ENCODE peak calls at places on chromosomes 11 and 22, in seven cellular contexts. G, S, H, J, R, N and O are unnamed samples.

GRCh38 chr11:91694331-91694730 is 530.3 kb upstream of the FAT3 start:
- DNase-seq in G (no peak), H (no peak), S (no peak), N (no peak), J (no peak), R (no peak), O (no peak)

GRCh38 chr11:77547863-77548551 is 41.7 kb upstream of the AQP11 start:
- DNase-seq in J (peak), R (no peak), H (no peak), N (peak), S (no peak), G (no peak), O (peak)

GRCh38 chr11:111766834-111767142 is 599 bp upstream of the PPP2R1B start:
- DNase-seq in R (no peak), J (no peak), N (no peak), H (no peak), S (no peak), G (no peak), O (no peak)

GRCh38 chr11:126072141-126072741 is 9.6 kb upstream of the CDON start:
- DNase-seq in S (no peak), H (no peak), N (no peak), J (no peak), R (no peak), G (no peak), O (no peak)

GRCh38 chr11:97069160-97069559 is 679.3 kb downstream of the JRKL start:
- DNase-seq in S (no peak), N (no peak), G (no peak), H (no peak), J (no peak), R (no peak), O (no peak)

GRCh38 chr11:95897731-95898130 is 26.2 kb downstream of the MTMR2 start:
- DNase-seq in J (no peak), G (no peak), S (no peak), H (no peak), R (no peak), N (no peak), O (no peak)

GRCh38 chr11:117535201-117535869 is 207.7 kb downstream of the CEP164 start:
- DNase-seq in H (peak), N (no peak), R (peak), G (peak), S (peak), J (no peak), O (no peak)

GRCh38 chr11:13289081-13289480 is 11.5 kb downstream of the BMAL1 start:
- DNase-seq in R (no peak), H (no peak), S (no peak), N (no peak), G (no peak), J (peak), O (no peak)

GRCh38 chr11:107123022-107123421 is 104.7 kb upstream of the GUCY1A2 start:
- DNase-seq in N (no peak), S (no peak), J (no peak), G (no peak), H (no peak), R (no peak), O (no peak)

GRCh38 chr11:2975594-2975993 is 16.5 kb downstream of the NAP1L4 start:
- DNase-seq in R (no peak), S (no peak), J (peak), G (no peak), N (peak), H (no peak), O (peak)

GRCh38 chr11:28879869-28880268 is 771.7 kb downstream of the METTL15 start:
- DNase-seq in H (no peak), R (no peak), S (no peak), J (no peak), N (no peak), G (no peak), O (no peak)

GRCh38 chr11:110972640-110973039 is 260.4 kb upstream of the ARHGAP20 start:
- DNase-seq in G (no peak), S (no peak), J (no peak), N (no peak), R (no peak), H (no peak), O (no peak)

GRCh38 chr11:34266090-34266912 is 91.5 kb downstream of the ABTB2 start:
- DNase-seq in J (no peak), R (no peak), G (no peak), H (no peak), S (peak), N (no peak), O (no peak)

GRCh38 chr22:23113067-23113846 is 28.5 kb downstream of the RSPH14 start:
- DNase-seq in H (no peak), S (peak), J (no peak), G (peak), R (no peak), N (no peak), O (no peak)

GRCh38 chr22:21041937-21042336 is 3.8 kb upstream of the LRRC74B start:
- DNase-seq in G (no peak), S (no peak), H (no peak), J (no peak), R (peak), N (no peak), O (no peak)

DNA sequence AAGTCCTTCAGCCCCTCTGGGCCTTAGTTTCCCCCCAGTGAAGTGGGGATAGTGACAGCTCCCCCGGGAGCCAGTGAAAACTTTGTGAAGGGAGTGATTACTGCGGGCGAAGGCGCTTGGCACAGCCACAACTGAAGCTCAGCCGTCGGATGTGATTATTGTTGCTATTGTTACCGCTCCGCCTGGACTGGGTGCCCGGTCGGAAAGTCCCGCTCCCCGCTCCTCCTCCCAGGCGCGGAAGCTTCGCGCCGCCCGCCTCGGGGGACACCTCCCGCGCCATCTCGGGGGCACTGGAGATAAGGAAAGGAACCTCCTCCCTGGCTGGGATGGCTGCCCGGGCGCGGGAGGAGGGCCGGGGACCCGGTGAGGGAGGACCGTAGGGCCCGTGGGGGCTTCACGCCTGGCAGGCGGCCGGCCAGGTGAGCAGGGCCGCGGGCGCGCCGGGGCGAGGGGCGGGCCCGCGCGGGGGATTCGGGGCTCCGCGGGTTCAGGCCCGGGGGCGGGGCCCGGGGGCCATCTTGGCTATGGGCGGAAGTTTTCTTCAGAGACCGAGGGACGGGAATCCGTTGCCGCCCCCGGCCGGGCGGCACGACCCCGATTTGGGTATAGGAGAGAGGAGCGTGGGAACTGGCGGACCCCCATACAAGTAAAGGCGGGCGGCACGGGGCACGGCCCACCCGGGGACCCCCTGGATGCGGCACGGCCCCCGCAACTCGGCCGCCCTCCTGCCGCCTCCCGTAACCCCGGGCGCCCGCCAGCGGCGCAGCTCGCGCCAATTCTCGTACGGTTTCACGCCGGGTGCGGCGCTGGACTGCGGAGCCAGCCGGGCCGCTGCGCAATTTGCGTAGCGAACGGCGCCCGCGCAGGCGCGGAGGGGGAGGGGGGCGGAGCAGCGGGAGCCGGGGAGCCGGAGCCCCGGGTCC is at the start of gene GPR137:
- DNase-seq in H (peak), G (peak), J (peak), N (no peak), R (peak), S (peak), O (peak)
- TF ChIP-seq CTCF in H (no peak), G (no peak), J (no peak), N (no peak), R (no peak), S (no peak), O (no peak)

DNA sequence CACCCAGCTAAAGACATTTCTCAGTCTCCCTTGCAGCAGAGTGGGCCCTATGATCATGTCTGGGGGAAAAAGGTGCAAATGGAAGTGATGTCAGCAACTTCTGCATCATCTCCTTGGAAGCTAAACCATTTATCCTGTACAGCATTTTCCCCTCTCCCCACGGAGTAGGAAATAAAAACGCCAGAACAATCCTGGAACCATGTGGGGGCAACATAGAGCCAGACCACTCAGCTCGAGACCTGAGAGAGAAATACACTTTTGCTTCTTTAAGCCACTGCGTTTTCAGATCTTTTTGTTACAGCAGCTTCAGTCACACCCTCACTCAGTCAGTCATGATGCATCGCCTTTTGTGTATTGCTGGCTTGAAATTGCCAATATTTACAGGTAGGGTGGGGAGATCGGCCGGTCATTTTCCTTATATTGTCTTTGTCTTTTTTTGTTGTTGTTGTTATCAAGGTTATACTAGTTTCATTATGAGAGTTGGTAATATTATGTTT is 9.1 kb upstream of the RAC2 start:
- DNase-seq in J (no peak), S (no peak), R (no peak), G (no peak), N (no peak), H (no peak), O (no peak)
- TF ChIP-seq CTCF in J (no peak), S (no peak), R (no peak), G (no peak), N (no peak), H (no peak), O (no peak)

DNA sequence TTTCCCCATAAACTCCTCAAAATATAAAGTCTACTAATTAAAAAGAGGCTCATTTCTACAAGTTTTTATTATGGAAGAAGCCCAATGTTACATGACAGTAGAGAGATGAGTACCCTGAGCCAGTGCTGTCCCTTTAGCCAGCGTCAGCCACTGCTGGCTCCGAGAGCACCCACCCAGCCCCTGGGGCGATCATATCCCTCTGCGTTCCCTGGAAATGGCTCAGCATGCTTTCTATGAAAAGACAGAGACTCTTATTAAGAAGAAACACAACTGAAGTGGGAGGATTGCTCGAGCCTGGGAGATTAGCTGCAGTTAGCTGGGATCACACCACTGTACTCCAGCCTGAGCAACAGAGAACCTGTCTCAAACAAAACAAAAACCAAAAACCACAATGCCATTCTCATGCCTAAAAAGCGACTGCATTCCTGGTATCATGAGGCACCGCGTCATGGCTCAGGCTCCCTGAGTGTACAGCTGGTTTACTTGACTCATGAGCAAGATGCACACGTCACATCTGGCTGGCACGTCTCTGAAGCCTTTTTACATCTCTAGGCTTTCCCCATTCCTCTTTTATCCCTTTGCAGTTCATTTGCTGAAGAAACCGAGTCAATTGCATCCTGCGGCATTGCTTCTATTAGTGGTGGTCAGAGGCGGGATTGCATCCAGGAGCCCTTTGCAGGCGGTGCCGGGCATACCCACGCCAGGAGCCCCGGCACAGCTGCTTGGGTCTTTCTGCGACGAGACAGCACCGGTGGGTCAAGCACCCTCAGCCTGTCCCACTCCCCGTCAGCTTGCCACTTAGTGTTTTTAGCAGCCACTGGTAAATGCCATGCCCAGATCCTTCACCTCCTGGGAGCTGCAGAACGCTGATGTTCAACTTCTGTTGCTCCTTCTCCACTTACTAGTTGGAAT is 119.9 kb downstream of the CTTN start:
- DNase-seq in S (no peak), H (peak), R (no peak), J (no peak), N (no peak), G (no peak), O (no peak)
- TF ChIP-seq CTCF in S (no peak), H (no peak), R (no peak), J (no peak), N (no peak), G (no peak), O (no peak)

GRCh38 chr11:81569999-81570398 is 1163.7 kb downstream of the FAM181B start:
- DNase-seq in R (no peak), N (no peak), H (no peak), S (no peak), G (no peak), J (no peak), O (no peak)
- TF ChIP-seq CTCF in R (no peak), N (no peak), H (no peak), S (no peak), G (no peak), J (peak), O (no peak)

DNA sequence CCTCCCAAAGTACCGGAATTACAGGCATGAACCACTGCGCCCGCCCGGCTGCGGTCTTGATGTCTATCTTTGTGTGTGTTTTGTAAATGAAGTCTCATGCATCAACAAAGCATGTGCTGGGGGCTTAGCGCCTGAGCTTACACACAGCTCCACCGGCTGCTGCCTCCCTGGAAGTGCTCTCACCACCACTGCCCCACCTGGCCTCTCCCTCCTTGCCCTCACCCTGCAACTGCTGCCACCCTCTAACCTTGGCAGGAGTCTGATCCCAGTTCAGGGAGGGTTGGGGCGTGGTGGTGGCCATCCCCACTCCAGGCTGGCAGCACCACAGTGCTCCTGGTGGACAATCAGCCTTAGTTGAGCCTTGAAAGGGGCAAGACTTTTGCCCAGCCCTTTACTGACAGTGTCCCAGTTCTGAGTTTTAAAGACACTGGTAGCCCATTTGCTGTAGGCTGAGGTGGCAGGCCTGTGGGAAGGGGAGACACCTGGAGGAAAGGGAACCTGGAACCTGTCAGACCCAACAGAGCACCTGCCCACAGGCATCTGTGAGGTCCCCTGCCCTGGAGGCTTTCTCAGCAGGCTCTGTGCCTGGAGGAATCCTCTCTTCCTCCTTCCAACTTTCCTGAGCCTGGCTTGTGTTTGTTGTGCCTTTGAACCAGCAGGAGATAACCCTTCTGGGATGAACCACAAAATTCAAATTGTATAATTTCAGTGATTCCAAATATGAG is 42.4 kb upstream of the WEE1 start:
- DNase-seq in S (no peak), N (no peak), H (no peak), J (no peak), G (no peak), R (peak), O (no peak)
- TF ChIP-seq CTCF in S (no peak), N (peak), H (no peak), J (no peak), G (no peak), R (no peak), O (no peak)

GRCh38 chr11:12271241-12271640 is 106.1 kb upstream of the PARVA start:
- DNase-seq in H (no peak), N (no peak), R (no peak), G (no peak), S (no peak), J (no peak), O (no peak)

GRCh38 chr11:12270817-12271216 is 106.6 kb upstream of the PARVA start:
- DNase-seq in R (no peak), S (no peak), N (no peak), H (no peak), G (no peak), J (no peak), O (no peak)

GRCh38 chr11:12269446-12270214 is 107.7 kb upstream of the PARVA start:
- DNase-seq in S (no peak), G (no peak), H (peak), R (no peak), J (no peak), N (no peak), O (no peak)

GRCh38 chr11:12269104-12269441 is 108.3 kb upstream of the PARVA start:
- DNase-seq in H (peak), J (no peak), G (no peak), S (no peak), R (no peak), N (no peak), O (no peak)

GRCh38 chr11:12270215-12270797 is 107.1 kb upstream of the PARVA start:
- DNase-seq in G (no peak), N (no peak), S (no peak), J (no peak), H (no peak), R (no peak), O (no peak)
- TF ChIP-seq CTCF in G (no peak), N (no peak), S (no peak), J (no peak), H (no peak), R (no peak), O (no peak)

DNA sequence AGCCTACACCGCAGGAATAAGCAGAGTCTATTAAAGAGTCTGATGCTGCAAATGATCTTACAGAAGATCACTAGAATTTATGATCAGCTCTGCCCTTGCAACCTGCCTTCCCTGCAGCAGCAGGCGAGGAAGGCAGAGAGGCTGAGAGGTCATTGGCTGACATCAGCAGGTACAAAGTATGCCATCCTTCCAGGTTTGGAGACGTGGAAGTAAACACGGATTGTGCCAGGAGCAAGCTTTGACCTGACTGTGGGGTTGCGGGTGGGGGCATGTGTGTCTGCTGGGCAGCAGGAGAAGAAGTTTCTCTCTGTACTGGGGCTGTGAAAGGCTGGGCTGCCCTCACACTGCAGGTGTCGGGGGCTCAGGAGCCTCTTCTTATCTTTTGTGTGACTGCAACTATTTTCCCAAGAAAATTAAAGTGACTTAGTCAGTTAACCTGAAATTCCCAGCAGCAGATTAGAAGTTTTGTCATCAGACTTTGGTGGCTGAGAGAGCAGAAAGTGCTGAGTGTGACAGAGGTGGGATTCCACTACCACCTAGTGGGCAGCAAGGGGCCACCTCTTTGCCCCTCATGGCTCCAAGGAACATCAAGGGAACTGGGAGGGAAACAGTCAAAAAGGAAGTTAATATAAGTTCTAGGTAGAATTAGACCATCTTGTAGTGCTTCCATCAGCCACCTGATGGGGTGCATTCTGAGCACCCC is 565.9 kb downstream of the ETS1 start:
- DNase-seq in N (no peak), G (no peak), J (peak), H (no peak), S (no peak), R (no peak), O (no peak)
- TF ChIP-seq CTCF in N (peak), G (no peak), J (peak), H (no peak), S (peak), R (peak), O (no peak)